ENCODE peak calls at places on chromosomes 2 and 18, in four cellular contexts. O is mucosa of descending colon; V is fibroblast of pulmonary artery; D is naive thymus-derived CD8-positive, alpha-beta T cell. X is an unnamed sample.

GRCh38 chr18:35661483-35662146 is 80.1 kb downstream of the GALNT1 start:
- DNase-seq in V (peak), D (no peak), O (no peak), X (no peak)

GRCh38 chr18:79784071-79784913 is 13.4 kb upstream of the KCNG2 start:
- DNase-seq in V (no peak), D (no peak), O (no peak), X (no peak)

GRCh38 chr2:104487381-104487780 is 366.5 kb upstream of the POU3F3 start:
- DNase-seq in V (no peak), D (no peak), O (no peak), X (no peak)

GRCh38 chr2:227154976-227155375 is 9.0 kb downstream of the COL4A4 start:
- DNase-seq in O (no peak), D (no peak), V (peak), X (no peak)

GRCh38 chr2:23658466-23658942 is 268.4 kb downstream of the ATAD2B start:
- DNase-seq in V (peak), O (peak), D (no peak), X (no peak)

GRCh38 chr2:233901884-233902283 is 15.3 kb upstream of the TRPM8 start:
- DNase-seq in V (no peak), D (no peak), O (no peak), X (no peak)

GRCh38 chr2:238094438-238095022 is 5.6 kb upstream of the ESPNL start:
- DNase-seq in D (no peak), O (no peak), V (no peak), X (no peak)

GRCh38 chr2:157940024-157940423 is 63.9 kb upstream of the ACVR1 start:
- DNase-seq in V (no peak), D (no peak), O (no peak), X (no peak)

GRCh38 chr2:162244559-162245031 is 1.4 kb upstream of the FAP start:
- DNase-seq in O (no peak), D (no peak), V (peak), X (no peak)

GRCh38 chr2:189287982-189288494 is 108.5 kb upstream of the COL5A2 start:
- DNase-seq in O (no peak), D (no peak), V (peak), X (no peak)

GRCh38 chr18:57882465-57882864 is 79.3 kb upstream of the ATP8B1 start:
- DNase-seq in V (no peak), D (no peak), O (no peak), X (no peak)

GRCh38 chr2:240429341-240429871 is 6.1 kb upstream of the GPC1 start:
- DNase-seq in O (no peak), D (peak), V (no peak), X (no peak)

GRCh38 chr2:71876542-71877451 is 270.9 kb downstream of the CYP26B1 start:
- DNase-seq in V (no peak), D (no peak), O (no peak), X (no peak)

GRCh38 chr2:54512663-54513363 is 56.7 kb downstream of the SPTBN1 start:
- DNase-seq in D (no peak), V (no peak), O (no peak), X (no peak)

GRCh38 chr2:173090291-173090877 is 14.7 kb downstream of the MAP3K20 start:
- DNase-seq in V (peak), O (no peak), D (no peak), X (no peak)

GRCh38 chr18:8967573-8967972 is 134.9 kb upstream of the NDUFV2 start:
- DNase-seq in D (no peak), O (no peak), V (no peak), X (no peak)

GRCh38 chr2:215929602-215930335 is 83.6 kb downstream of the MREG start:
- DNase-seq in V (peak), D (no peak), O (no peak), X (no peak)

GRCh38 chr2:10204326-10205200 is 82.0 kb downstream of the RRM2 start:
- DNase-seq in O (no peak), V (no peak), D (no peak), X (no peak)

GRCh38 chr2:157036715-157037114 is 220.8 kb upstream of the GALNT5 start:
- DNase-seq in O (no peak), V (no peak), D (no peak), X (no peak)

X was measured in GDM1.